ENCODE peak calls at places on chromosomes 12 and 14, in eight cellular contexts. J is activated T-helper 1 cell treated with anti-CD3 and anti-CD28 coated beads, Interleukin-12 subunit alpha, Interleukin-12 subunit beta, Interleukin-2, Interleukin-4 antibody, amounts not matched to agents 30 ng/mL and 10 ng/mL and 1 ng/mL, durations not matched to agents 14 hours and 24 hours and 36 hours; G is stimulated activated CD4-positive, alpha-beta T cell treated with anti-CD3 and anti-CD28 coated beads, Interleukin-1b, Interleukin-23, amount 100 ng/mL, for 48 hours; Z is WTC11; T is fibroblast of gingiva; A is AG09319; O is activated T-cell treated with anti-CD3 and anti-CD28 coated beads, Interleukin-2, amount 50 U/mL, for 48 hours; W is 8988T. I is an unnamed sample.

GRCh38 chr14:104975481-104976197 is 2.5 kb downstream of the AHNAK2 start:
- DNase-seq in J (no peak), G (no peak), Z (peak), T (no peak), A (no peak), O (peak), W (no peak), I (no peak)

GRCh38 chr12:87603727-87604126 is 425.5 kb downstream of the C12orf50 start:
- DNase-seq in J (no peak), G (no peak), Z (no peak), T (no peak), A (no peak), O (no peak), W (no peak), I (no peak)

GRCh38 chr14:101628471-101628966 is 67.2 kb downstream of the DIO3 start:
- DNase-seq in J (peak), G (peak), Z (peak), T (peak), A (peak), O (peak), W (peak), I (peak)

GRCh38 chr12:14874882-14875281 is 10.8 kb downstream of the MGP start:
- DNase-seq in J (no peak), G (no peak), Z (no peak), T (peak), A (no peak), O (no peak), W (no peak), I (no peak)

GRCh38 chr14:72916174-72916573 is 10.1 kb upstream of the DCAF4 start:
- DNase-seq in J (no peak), G (no peak), Z (no peak), T (peak), A (no peak), O (no peak), W (no peak), I (no peak)

GRCh38 chr14:104235686-104236085 is 97.3 kb downstream of the KIF26A start:
- DNase-seq in J (no peak), G (no peak), Z (no peak), T (no peak), A (no peak), O (no peak), W (no peak), I (no peak)

GRCh38 chr12:6820171-6820570 is 1.4 kb upstream of the GPR162 start:
- DNase-seq in J (no peak), G (no peak), Z (no peak), T (no peak), A (no peak), O (no peak), W (no peak), I (no peak)

GRCh38 chr12:131735863-131736806 is 25.2 kb downstream of the SFSWAP start:
- DNase-seq in J (no peak), G (no peak), Z (no peak), T (peak), A (no peak), O (no peak), W (no peak), I (no peak)

GRCh38 chr12:93429448-93429847 is 12.3 kb downstream of the UBE2N start:
- DNase-seq in J (no peak), G (no peak), Z (no peak), T (no peak), A (no peak), O (no peak), W (no peak), I (no peak)

GRCh38 chr14:91861091-91861490 is 6.2 kb downstream of the TC2N start:
- DNase-seq in J (no peak), G (no peak), Z (no peak), T (no peak), A (no peak), O (no peak), W (no peak), I (no peak)

GRCh38 chr12:118714051-118714460 is 267.3 kb upstream of the SRRM4 start:
- DNase-seq in J (no peak), G (peak), Z (peak), T (no peak), A (no peak), O (peak), W (no peak), I (peak)

GRCh38 chr12:70590549-70591226 is 46.5 kb downstream of the PTPRB start:
- DNase-seq in J (no peak), G (no peak), Z (no peak), T (no peak), A (no peak), O (no peak), W (no peak), I (no peak)

I was measured in stimulated activated naive CD8-positive, alpha-beta T cell treated with anti-CD3 and anti-CD28 coated beads, Interleukin-15, Interleukin-2, amounts not matched to agents 100 U/mL and 50 U/mL, for 24 hours.